ENCODE peak calls at places on chromosome 10, in eight cellular contexts. F is endodermal cell, W is bronchial epithelial cell, E is A673, J is coronary artery, Y is fibroblast of mammary gland, S is GM23338, U is lower leg skin. N is an unnamed sample.

GRCh38 chr10:91756286-91756685 is 41.9 kb upstream of the TNKS2 start:
- DNase-seq in F (no peak), W (peak), E (no peak), J (no peak), Y (peak), S (no peak), U (no peak), N (no peak)

GRCh38 chr10:51770719-51771118 is 71.3 kb upstream of the CSTF2T start:
- DNase-seq in F (no peak), W (peak), E (no peak), J (no peak), Y (peak), S (no peak), U (no peak), N (no peak)

GRCh38 chr10:36349445-36350063 is 707.5 kb upstream of the FZD8 start:
- DNase-seq in F (peak), W (peak), E (peak), J (no peak), Y (peak), S (peak), U (no peak), N (no peak)

GRCh38 chr10:24703700-24704099 is 20.0 kb downstream of the ARHGAP21 start:
- DNase-seq in F (no peak), W (no peak), E (no peak), J (no peak), Y (peak), S (no peak), U (no peak), N (no peak)

GRCh38 chr10:12876266-12876665 is 125.2 kb downstream of the CCDC3 start:
- DNase-seq in F (no peak), W (no peak), E (no peak), J (no peak), Y (no peak), S (no peak), U (no peak), N (no peak)

GRCh38 chr10:29057712-29058426 is 231.0 kb upstream of the LYZL1 start:
- DNase-seq in F (no peak), W (no peak), E (no peak), J (no peak), Y (no peak), S (peak), U (no peak), N (no peak)

GRCh38 chr10:47181057-47181849 is 118.7 kb upstream of the GDF10 start:
- DNase-seq in F (peak), W (no peak), E (no peak), J (no peak), Y (no peak), S (no peak), U (no peak), N (no peak)

GRCh38 chr10:78327778-78328591 is 294.3 kb downstream of the RPS24 start:
- DNase-seq in F (no peak), W (no peak), E (no peak), J (peak), Y (no peak), S (no peak), U (no peak), N (no peak)

GRCh38 chr10:110138197-110138812 is 69.1 kb upstream of the MXI1 start:
- DNase-seq in F (no peak), W (peak), E (peak), J (no peak), Y (peak), S (peak), U (no peak), N (no peak)

GRCh38 chr10:96770987-96771386 is 50.7 kb upstream of the PIK3AP1 start:
- DNase-seq in F (no peak), W (no peak), E (no peak), J (no peak), Y (no peak), S (no peak), U (no peak), N (no peak)

GRCh38 chr10:113475381-113475807 is 77.5 kb upstream of the HABP2 start:
- DNase-seq in F (no peak), W (peak), E (no peak), J (no peak), Y (peak), S (no peak), U (no peak), N (no peak)

GRCh38 chr10:118721005-118721876 is 33.5 kb downstream of the CACUL1 start:
- DNase-seq in F (peak), W (peak), E (peak), J (no peak), Y (peak), S (peak), U (peak), N (peak)

GRCh38 chr10:18658301-18658991 is 785 bp upstream of the ARL5B start:
- DNase-seq in F (no peak), W (peak), E (no peak), J (no peak), Y (peak), S (no peak), U (peak), N (no peak)

GRCh38 chr10:72953687-72954086 is 919 bp downstream of the PLA2G12B start:
- DNase-seq in F (peak), W (no peak), E (no peak), J (no peak), Y (no peak), S (peak), U (no peak), N (no peak)

GRCh38 chr10:76939862-76940495 is 697.6 kb downstream of the KCNMA1 start:
- DNase-seq in F (no peak), W (no peak), E (no peak), J (no peak), Y (no peak), S (no peak), U (no peak), N (no peak)

GRCh38 chr10:70930251-70931000 is 42.1 kb upstream of the PCBD1 start:
- DNase-seq in F (no peak), W (no peak), E (no peak), J (no peak), Y (no peak), S (no peak), U (no peak), N (no peak)

GRCh38 chr10:133001114-133001513 is 58.7 kb upstream of the CFAP46 start:
- DNase-seq in F (no peak), W (no peak), E (no peak), J (no peak), Y (no peak), S (no peak), U (no peak), N (no peak)

GRCh38 chr10:10528563-10528910 is 489.1 kb upstream of the CELF2 start:
- DNase-seq in F (no peak), W (no peak), E (no peak), J (no peak), Y (peak), S (no peak), U (no peak), N (no peak)

GRCh38 chr10:79627075-79627474 is 16.3 kb downstream of the SFTPA1 start:
- DNase-seq in F (no peak), W (no peak), E (no peak), J (no peak), Y (no peak), S (no peak), U (no peak), N (no peak)

GRCh38 chr10:42475168-42476098 is 162.9 kb downstream of the ZNF33B start:
- DNase-seq in F (no peak), W (no peak), E (peak), J (no peak), Y (peak), S (peak), U (no peak), N (no peak)

GRCh38 chr10:24642921-24643678 is 80.6 kb downstream of the ARHGAP21 start:
- DNase-seq in F (no peak), W (peak), E (peak), J (no peak), Y (peak), S (peak), U (no peak), N (peak)

GRCh38 chr10:86264481-86265231 is 101.9 kb downstream of the GRID1 start:
- DNase-seq in F (peak), W (no peak), E (no peak), J (peak), Y (no peak), S (no peak), U (no peak), N (no peak)

GRCh38 chr10:79927111-79927828 is 21.6 kb downstream of the SFTPD start:
- DNase-seq in F (peak), W (no peak), E (no peak), J (no peak), Y (no peak), S (no peak), U (no peak), N (no peak)

GRCh38 chr10:74011762-74012161 is 13.8 kb downstream of the VCL start:
- DNase-seq in F (no peak), W (peak), E (peak), J (no peak), Y (peak), S (no peak), U (peak), N (peak)

GRCh38 chr10:48255722-48256121 is 18.8 kb downstream of the FRMPD2 start:
- DNase-seq in F (no peak), W (no peak), E (no peak), J (no peak), Y (no peak), S (no peak), U (no peak), N (no peak)

GRCh38 chr10:48257407-48257961 is 17.0 kb downstream of the FRMPD2 start:
- DNase-seq in F (peak), W (no peak), E (no peak), J (no peak), Y (no peak), S (no peak), U (no peak), N (no peak)

GRCh38 chr10:48254745-48255144 is 19.8 kb downstream of the FRMPD2 start:
- DNase-seq in F (no peak), W (no peak), E (peak), J (no peak), Y (no peak), S (no peak), U (no peak), N (no peak)

GRCh38 chr10:48253970-48254657 is 20.4 kb downstream of the FRMPD2 start:
- DNase-seq in F (no peak), W (peak), E (peak), J (no peak), Y (peak), S (no peak), U (no peak), N (no peak)

GRCh38 chr10:48258083-48258482 is 16.4 kb downstream of the FRMPD2 start:
- DNase-seq in F (peak), W (no peak), E (no peak), J (no peak), Y (no peak), S (no peak), U (no peak), N (no peak)
- TF ChIP-seq CTCF in F (no peak), W (no peak), E (no peak), J (no peak), Y (no peak), S (no peak), U (no peak), N (no peak)

GRCh38 chr10:124158592-124158991 is 65.2 kb upstream of the CHST15 start:
- DNase-seq in F (no peak), W (no peak), E (no peak), J (no peak), Y (no peak), S (no peak), U (no peak), N (no peak)
- TF ChIP-seq CTCF in F (no peak), W (no peak), E (no peak), J (no peak), Y (no peak), S (no peak), U (no peak), N (no peak)

GRCh38 chr10:94074462-94074861 is 80.7 kb downstream of the PLCE1 start:
- DNase-seq in F (no peak), W (no peak), E (no peak), J (no peak), Y (no peak), S (no peak), U (no peak), N (no peak)

GRCh38 chr10:94080108-94080507 is 86.4 kb downstream of the PLCE1 start:
- DNase-seq in F (no peak), W (no peak), E (no peak), J (no peak), Y (no peak), S (no peak), U (no peak), N (no peak)

GRCh38 chr10:94075521-94075920 is 81.8 kb downstream of the PLCE1 start:
- DNase-seq in F (no peak), W (no peak), E (no peak), J (no peak), Y (no peak), S (no peak), U (no peak), N (no peak)

GRCh38 chr10:94077042-94077441 is 83.3 kb downstream of the PLCE1 start:
- DNase-seq in F (no peak), W (no peak), E (no peak), J (no peak), Y (no peak), S (no peak), U (no peak), N (no peak)

DNA sequence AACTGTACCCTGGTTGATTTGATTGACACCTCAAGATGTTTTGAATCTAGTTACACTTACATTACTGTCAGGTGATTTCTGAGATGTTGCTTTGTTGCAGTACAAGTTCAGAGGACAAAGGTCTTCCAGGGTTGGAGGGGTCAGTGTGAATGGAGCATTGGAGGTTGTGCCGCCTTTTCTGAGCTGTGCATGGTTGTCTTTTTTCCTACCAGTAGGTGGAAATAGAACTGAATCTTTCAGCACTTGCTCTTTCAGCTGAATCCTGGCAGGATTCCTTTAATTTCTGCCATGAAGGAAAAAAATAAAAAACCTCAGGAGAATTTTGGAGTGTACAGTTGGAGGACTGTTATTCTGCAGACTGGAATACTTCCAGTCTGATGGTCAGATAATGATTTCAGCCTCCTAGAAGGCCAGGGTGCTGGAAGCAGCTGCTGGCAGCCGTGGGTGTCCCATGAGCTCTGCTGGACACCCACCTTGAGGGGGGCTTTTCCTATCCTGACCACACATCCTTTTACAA is 82.7 kb downstream of the PLCE1 start:
- DNase-seq in F (no peak), W (no peak), E (no peak), J (no peak), Y (peak), S (peak), U (no peak), N (no peak)
- TF ChIP-seq CTCF in F (peak), W (peak), E (no peak), J (peak), Y (peak), S (peak), U (no peak), N (no peak)

GRCh38 chr10:131391991-131392390 is 80.5 kb upstream of the TCERG1L start:
- DNase-seq in F (no peak), W (no peak), E (no peak), J (no peak), Y (no peak), S (no peak), U (no peak), N (no peak)

GRCh38 chr10:131398166-131398565 is 86.6 kb upstream of the TCERG1L start:
- DNase-seq in F (no peak), W (no peak), E (no peak), J (no peak), Y (no peak), S (no peak), U (no peak), N (no peak)

GRCh38 chr10:131400518-131400917 is 89.0 kb upstream of the TCERG1L start:
- DNase-seq in F (no peak), W (no peak), E (no peak), J (no peak), Y (no peak), S (no peak), U (no peak), N (no peak)

GRCh38 chr10:131396108-131397010 is 84.8 kb upstream of the TCERG1L start:
- DNase-seq in F (no peak), W (peak), E (no peak), J (no peak), Y (no peak), S (peak), U (no peak), N (no peak)
- TF ChIP-seq CTCF in F (peak), W (no peak), E (peak), J (no peak), Y (no peak), S (peak), U (no peak), N (no peak)

DNA sequence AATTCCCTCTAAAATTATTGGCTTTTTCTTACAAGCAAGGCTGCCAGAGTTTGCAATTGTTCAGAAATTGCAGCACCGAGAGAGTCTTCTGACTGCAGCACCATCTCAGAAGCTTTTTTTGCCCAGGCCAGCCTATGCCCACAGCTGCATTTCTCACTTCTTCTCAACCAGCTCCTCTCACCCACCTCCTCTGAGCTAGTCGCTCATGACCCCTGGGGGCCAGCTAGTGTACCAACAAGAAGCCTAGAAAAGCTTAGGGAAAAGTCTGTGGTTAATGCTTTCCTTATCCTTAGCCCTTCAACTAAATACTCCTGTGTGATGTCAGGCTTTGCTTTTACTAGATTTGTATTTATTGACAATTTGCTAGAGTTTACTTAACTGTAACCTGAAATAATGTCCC is 264.9 kb downstream of the HTR7 start:
- DNase-seq in F (peak), W (peak), E (peak), J (no peak), Y (peak), S (peak), U (no peak), N (peak)
- TF ChIP-seq CTCF in F (peak), W (peak), E (peak), J (no peak), Y (peak), S (peak), U (no peak), N (no peak)

DNA sequence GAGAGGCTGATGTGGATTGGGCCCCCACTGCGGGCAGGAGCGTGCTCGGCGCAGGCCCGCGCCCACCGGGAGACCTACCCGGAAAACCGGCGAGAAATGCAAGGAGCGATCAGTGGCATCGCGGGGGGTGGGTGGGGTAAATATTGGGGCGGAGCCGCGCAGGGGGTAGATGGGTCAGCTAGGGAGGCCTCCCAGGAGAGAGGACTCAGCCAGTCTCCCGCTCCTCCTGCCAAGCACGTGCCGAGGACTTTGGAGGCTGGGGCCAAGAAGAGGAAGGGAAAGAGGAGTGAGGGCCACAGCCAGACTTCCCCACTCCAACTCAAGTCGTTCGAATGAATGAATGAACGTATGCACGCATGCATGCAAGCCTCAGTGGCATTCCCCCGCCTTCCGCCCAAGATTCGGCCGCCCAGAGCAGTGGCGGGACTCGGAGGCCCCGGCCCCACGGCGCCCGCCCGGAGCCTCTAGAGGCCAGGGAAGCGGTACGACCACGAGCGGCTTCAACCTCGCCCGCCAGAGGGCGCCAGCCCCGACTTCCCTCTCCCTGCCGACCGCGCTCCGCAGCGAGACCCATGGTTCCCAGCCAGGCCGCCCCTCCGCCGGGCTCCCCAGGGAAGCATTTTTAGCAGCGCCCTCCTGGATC is 3.6 kb downstream of the NPM3 start:
- DNase-seq in F (peak), W (peak), E (peak), J (peak), Y (peak), S (peak), U (peak), N (peak)
- TF ChIP-seq CTCF in F (peak), W (peak), E (peak), J (peak), Y (peak), S (peak), U (peak), N (peak)

DNA sequence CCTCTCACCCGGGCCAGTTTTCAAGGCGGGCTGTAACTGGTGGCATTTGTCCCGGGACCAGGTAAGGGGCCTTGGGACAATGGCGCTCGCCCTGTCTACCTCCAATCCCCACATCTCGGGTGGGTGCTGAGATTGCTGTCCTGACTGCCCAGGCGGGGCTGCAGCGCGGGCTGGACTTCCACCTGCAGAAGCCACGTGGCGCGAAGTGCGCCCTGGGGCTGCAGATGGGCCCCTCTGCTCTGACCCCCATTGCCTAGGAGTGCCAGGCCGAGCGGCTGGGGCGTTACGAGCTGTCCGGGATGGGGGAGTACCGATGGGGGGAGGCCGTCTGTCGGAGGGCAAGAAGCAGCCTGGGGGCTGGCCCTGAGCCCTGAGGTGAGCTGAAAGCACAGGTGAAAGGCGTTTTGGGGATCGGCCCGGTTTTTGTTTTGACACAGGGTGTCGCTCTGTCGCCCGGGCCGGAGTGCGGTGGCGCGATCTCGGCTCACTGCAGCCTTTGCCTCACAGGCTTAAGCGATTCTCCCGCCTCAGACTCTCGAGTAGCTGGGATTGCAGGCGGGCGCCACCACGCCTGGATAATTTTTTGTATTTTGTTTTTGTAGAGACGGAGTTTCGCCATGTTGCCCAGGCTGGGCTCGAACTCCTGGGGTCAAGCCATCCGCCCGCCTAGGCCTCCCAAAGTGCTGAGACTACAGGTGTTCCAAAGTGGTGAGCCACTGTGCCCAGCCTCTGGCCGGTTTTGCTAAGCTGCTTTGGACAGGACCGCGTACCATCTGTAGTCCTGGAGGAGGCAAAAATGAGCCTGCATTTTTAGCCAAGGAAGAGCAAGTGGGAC is at the start of gene SFXN2:
- DNase-seq in F (peak), W (no peak), E (peak), J (no peak), Y (no peak), S (peak), U (no peak), N (peak)
- TF ChIP-seq CTCF in F (peak), W (peak), E (peak), J (no peak), Y (no peak), S (peak), U (no peak), N (no peak)

GRCh38 chr10:2909921-2910320 is 157.4 kb upstream of the PFKP start:
- DNase-seq in F (no peak), W (no peak), E (no peak), J (no peak), Y (no peak), S (no peak), U (no peak), N (no peak)
- TF ChIP-seq CTCF in F (no peak), W (no peak), E (no peak), J (no peak), Y (no peak), S (no peak), U (no peak), N (no peak)

GRCh38 chr10:19683965-19684364 is 132.3 kb upstream of the PLXDC2 start:
- DNase-seq in F (no peak), W (no peak), E (no peak), J (no peak), Y (no peak), S (peak), U (no peak), N (no peak)
- TF ChIP-seq CTCF in F (peak), W (no peak), E (peak), J (no peak), Y (peak), S (peak), U (no peak), N (no peak)